ENCODE peak calls at places on chromosomes 6 and 20, in six cellular contexts. Z is HepG2, W is HCT116, T is K562, F is H1, G is GM12878. V is an unnamed sample.

GRCh38 chr6:56291278-56291917 is 44.0 kb upstream of the COL21A1 start:
- DNase-seq in W (no peak), T (no peak), F (no peak), G (no peak), Z (no peak), V (no peak)

GRCh38 chr6:71468841-71469750 is 180.5 kb downstream of the OGFRL1 start:
- DNase-seq in Z (no peak), W (no peak), T (no peak), F (no peak), G (no peak), V (no peak)

GRCh38 chr6:20340056-20340455 is 61.6 kb upstream of the E2F3 start:
- DNase-seq in F (no peak), W (no peak), G (no peak), Z (no peak), T (no peak), V (no peak)

GRCh38 chr20:62590301-62591121 is 51.8 kb upstream of the SLCO4A1 start:
- DNase-seq in F (no peak), T (no peak), Z (no peak), W (no peak), G (no peak), V (no peak)

GRCh38 chr6:28953039-28953872 is 29.5 kb upstream of the TRIM27 start:
- DNase-seq in W (peak; percentile 36), Z (peak; percentile 74), G (peak; percentile 56), T (peak; percentile 78), F (peak; percentile 81), V (no peak)

GRCh38 chr6:37308084-37308817 is 45.5 kb upstream of the RNF8 start:
- DNase-seq in T (no peak), W (no peak), F (no peak), Z (no peak), G (no peak), V (no peak)

GRCh38 chr6:169263836-169264608 is 10.4 kb upstream of the THBS2 start:
- DNase-seq in T (no peak), G (no peak), Z (no peak), F (no peak), W (no peak), V (no peak)

GRCh38 chr6:14841901-14842421 is 403.9 kb upstream of the JARID2 start:
- DNase-seq in Z (no peak), F (no peak), G (no peak), W (no peak), T (no peak), V (no peak)

GRCh38 chr6:73180718-73181619 is 44.3 kb downstream of the KHDC1L start:
- DNase-seq in F (no peak), T (peak; percentile 30), W (peak; percentile 39), G (peak; percentile 53), Z (peak; percentile 39), V (no peak)

GRCh38 chr6:128521302-128521632 is 868 bp upstream of the PTPRK start:
- DNase-seq in W (no peak), T (no peak), G (no peak), Z (no peak), F (no peak), V (no peak)

GRCh38 chr20:51318058-51318960 is 224.2 kb downstream of the NFATC2 start:
- DNase-seq in G (no peak), W (peak; percentile 51), T (peak; percentile 79), Z (peak; percentile 47), F (peak; percentile 98), V (peak; percentile 83)

GRCh38 chr6:35719407-35719829 is 17.4 kb upstream of the ARMC12 start:
- DNase-seq in G (no peak), W (no peak), Z (no peak), T (no peak), F (no peak), V (no peak)

GRCh38 chr20:346033-346639 is 775 bp upstream of the NRSN2 start:
- DNase-seq in F (no peak), G (no peak), Z (no peak), T (no peak), W (no peak), V (no peak)

GRCh38 chr6:68635706-68636513 is 828 bp downstream of the ADGRB3 start:
- DNase-seq in F (peak; percentile 53), G (no peak), T (no peak), W (no peak), Z (no peak), V (no peak)

GRCh38 chr6:21596379-21597242 is 3.1 kb downstream of the SOX4 start:
- DNase-seq in Z (no peak), G (no peak), W (no peak), F (peak; percentile 74), T (no peak), V (no peak)

GRCh38 chr6:100446115-100446921 is 18.4 kb downstream of the SIM1 start:
- DNase-seq in F (peak; percentile 67), T (no peak), Z (no peak), W (no peak), G (no peak), V (no peak)

GRCh38 chr6:24126586-24127192 is 674 bp downstream of the NRSN1 start:
- DNase-seq in G (no peak), F (peak; percentile 75), Z (peak; percentile 85), W (peak; percentile 7), T (peak; percentile 41), V (peak; percentile 55)

GRCh38 chr6:44248579-44248978 is 1.7 kb downstream of the HSP90AB1 start:
- DNase-seq in Z (no peak), T (no peak), W (no peak), F (no peak), G (no peak), V (no peak)
- H3K4me1 ChIP-seq in Z (peaks cover 72% of the 10 kb centered on the region), T (peaks cover 22% of the 10 kb centered on the region), W (peaks cover 10% of the 10 kb centered on the region), F (peaks cover 18% of the 10 kb centered on the region), G (peaks cover 7% of the 10 kb centered on the region), V (no peaks in the 10 kb centered on the region)

DNA sequence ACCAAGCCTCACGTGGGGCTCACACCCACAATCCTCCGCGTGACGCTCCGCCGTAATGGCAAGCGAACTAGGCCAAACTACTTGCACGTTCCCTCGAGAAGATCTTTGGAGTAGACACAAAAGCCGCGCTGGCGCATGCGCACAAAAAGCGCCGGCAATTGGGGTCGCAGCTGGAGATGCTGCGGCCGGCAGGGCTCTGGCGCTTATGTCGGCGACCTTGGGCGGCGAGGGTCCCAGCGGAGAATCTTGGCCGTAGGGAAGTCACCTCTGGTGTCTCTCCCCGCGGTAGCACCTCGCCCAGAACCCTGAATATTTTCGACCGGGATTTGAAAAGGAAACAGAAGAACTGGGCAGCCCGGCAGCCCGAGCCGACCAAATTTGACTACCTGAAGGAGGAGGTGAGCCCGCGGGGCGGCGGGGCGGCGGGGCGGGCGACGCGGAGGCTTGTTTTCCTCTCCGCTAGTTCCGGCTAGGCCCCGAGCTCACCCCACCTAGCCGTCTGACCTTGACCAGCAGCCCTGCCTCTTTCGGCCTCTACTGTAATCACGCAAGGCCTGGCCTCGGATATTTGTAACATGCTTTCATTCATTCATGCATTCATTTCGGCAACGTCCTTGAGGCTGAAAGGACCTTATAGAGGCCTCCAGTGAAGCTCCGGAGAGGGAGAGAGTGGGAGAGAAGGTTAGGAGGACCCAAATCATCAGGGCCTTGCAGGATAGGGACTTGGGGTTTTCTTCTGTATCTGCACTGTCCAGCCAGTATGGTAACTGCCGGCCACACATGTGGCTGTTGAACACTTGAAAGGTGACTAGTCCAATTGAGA is at the start of the genes ESF1 and NDUFAF5:
- DNase-seq in W (peak; percentile 95), Z (peak; percentile 99), G (peak; percentile 95), F (peak; percentile 94), T (peak; percentile 77), V (peak; percentile 84)
- H3K9ac ChIP-seq in W (peak within 1 kb of the TSS; percentile 86), Z (peak within 1 kb of the TSS; percentile 83), G (peak within 1 kb of the TSS; percentile 92), F (peak within 1 kb of the TSS; percentile 91), T (peak within 1 kb of the TSS; percentile 94), V (peak within 1 kb of the TSS; percentile 95)

GRCh38 chr6:142944126-142945066 is 580 bp downstream of the HIVEP2 start:
- DNase-seq in Z (peak; percentile 79), W (peak; percentile 52), G (no peak), T (peak; percentile 55), F (peak; percentile 83), V (no peak)

GRCh38 chr6:142946924-142947701 is 2.1 kb upstream of the HIVEP2 start:
- DNase-seq in G (no peak), T (peak; percentile 65), Z (peak; percentile 67), F (peak; percentile 75), W (no peak), V (no peak)

GRCh38 chr6:142945071-142945445 is at the start of gene HIVEP2:
- DNase-seq in F (peak; percentile 81), W (no peak), T (peak; percentile 70), Z (peak; percentile 78), G (no peak), V (no peak)

GRCh38 chr6:142946181-142946923 is 1.4 kb upstream of the HIVEP2 start:
- DNase-seq in T (peak; percentile 76), Z (peak; percentile 87), G (no peak), W (peak; percentile 95), F (peak; percentile 94), V (no peak)

DNA sequence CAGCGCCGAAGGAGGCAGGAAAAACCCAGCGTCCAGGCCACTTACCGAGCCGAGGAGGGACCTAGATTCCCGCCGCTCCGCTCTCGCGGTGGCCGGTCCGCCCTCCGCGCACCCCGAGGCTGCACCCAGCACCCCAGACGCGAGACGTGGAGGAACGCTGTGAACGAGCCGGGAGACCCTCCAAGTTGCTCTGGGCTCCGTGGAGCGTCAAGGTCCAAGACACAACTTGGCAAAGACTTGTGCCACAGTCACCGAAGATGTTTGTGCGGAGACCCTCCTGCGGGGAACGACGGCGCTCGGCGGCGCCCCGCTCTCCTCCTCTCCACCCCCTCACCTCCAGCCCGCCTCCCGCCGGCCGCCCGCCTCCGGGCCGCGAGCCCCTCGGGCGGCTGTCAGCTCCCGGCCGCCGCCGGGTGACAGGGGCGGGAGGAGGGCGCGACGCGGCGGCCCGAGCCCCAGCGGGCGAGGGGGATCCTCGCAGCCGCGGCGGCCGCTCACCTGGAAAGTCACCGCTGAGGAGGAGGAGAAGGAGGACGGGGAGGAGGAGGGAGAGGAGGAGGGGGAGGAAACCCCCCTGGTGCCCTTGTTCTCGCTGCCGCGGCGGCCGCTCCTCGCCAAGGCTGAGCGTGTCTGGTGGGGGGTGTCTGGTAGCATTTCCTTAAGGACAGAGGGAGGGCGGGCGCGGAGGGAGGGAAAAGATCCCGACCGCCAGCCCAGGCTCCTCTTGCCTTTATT is 637 bp upstream of the HIVEP2 start:
- DNase-seq in G (no peak), W (no peak), F (peak; percentile 75), Z (no peak), T (peak; percentile 53), V (no peak)
- TF ChIP-seq ZNF274 in G (no peak), W (no peak), F (no peak), Z (no peak), T (no peak), V (no peak)

GRCh38 chr20:8155848-8156602 is 24.0 kb downstream of the PLCB1 start:
- DNase-seq in F (no peak), Z (peak; percentile 47), G (no peak), T (no peak), W (no peak), V (no peak)
- H3K4me1 ChIP-seq in F (no peaks in the 10 kb centered on the region), Z (peaks cover 50% of the 10 kb centered on the region), G (no peaks in the 10 kb centered on the region), T (no peaks in the 10 kb centered on the region), W (peaks cover 24% of the 10 kb centered on the region), V (no peaks in the 10 kb centered on the region)

DNA sequence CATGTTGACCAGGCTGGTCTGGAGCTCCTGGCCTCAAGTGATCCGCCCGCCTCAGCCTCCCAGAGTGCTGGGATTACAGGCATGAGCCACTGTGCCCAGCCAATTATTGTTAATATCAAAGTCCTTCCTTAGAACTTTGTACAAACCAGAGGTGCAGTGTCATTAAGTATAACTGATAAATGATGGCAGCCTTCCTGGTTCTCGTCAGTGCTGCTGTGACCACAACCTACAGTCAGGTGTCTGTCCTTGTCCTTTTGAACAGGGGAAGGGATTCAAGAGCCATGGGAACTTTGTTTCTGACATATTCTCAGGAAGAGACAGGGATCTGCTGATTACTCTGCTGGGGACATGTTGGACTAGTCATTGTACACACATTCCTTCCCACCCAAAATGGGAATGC is 103.2 kb upstream of the TIAM2 start:
- DNase-seq in T (no peak), G (no peak), W (no peak), F (no peak), Z (peak; percentile 81), V (no peak)
- H3K9ac ChIP-seq in T (no peak overlapping the region), G (no peak overlapping the region), W (no peak overlapping the region), F (no peak overlapping the region), Z (no peak overlapping the region), V (no peak overlapping the region)

V was measured in NT2/D1.